ENCODE peak calls at places on chromosomes 6 and 20, in nine cellular contexts. T is fibroblast of lung, Z is brain microvascular endothelial cell, B is fibroblast of mammary gland, V is right atrium auricular region, X is GM12878, I is fibroblast of pulmonary artery, W is K562, C is cardiac muscle cell. A is an unnamed sample.

GRCh38 chr20:48198951-48199431 is 413.7 kb upstream of the SULF2 start:
- DNase-seq in T (peak), Z (no peak), B (peak), V (no peak), X (no peak), I (peak), W (no peak), C (peak), A (no peak)

GRCh38 chr6:45801471-45802289 is 214.0 kb downstream of the CLIC5 start:
- DNase-seq in T (peak), Z (no peak), B (peak), V (no peak), X (no peak), I (no peak), W (no peak), C (no peak), A (no peak)

GRCh38 chr20:49039854-49040253 is 6.3 kb upstream of the CSE1L start:
- DNase-seq in T (no peak), Z (no peak), B (no peak), V (peak), X (no peak), I (no peak), W (no peak), C (no peak), A (no peak)

GRCh38 chr20:47311211-47311610 is 45.3 kb downstream of the ZMYND8 start:
- DNase-seq in T (no peak), Z (no peak), B (no peak), V (no peak), X (no peak), I (no peak), W (no peak), C (no peak), A (no peak)

GRCh38 chr20:986733-987355 is 15.3 kb downstream of the RSPO4 start:
- DNase-seq in T (no peak), Z (no peak), B (no peak), V (no peak), X (no peak), I (no peak), W (no peak), C (no peak), A (no peak)

GRCh38 chr6:4909063-4909645 is 94.7 kb downstream of the RPP40 start:
- DNase-seq in T (no peak), Z (no peak), B (no peak), V (no peak), X (no peak), I (no peak), W (no peak), C (no peak), A (no peak)

GRCh38 chr6:29014729-29015608 is 9.9 kb upstream of the ZNF311 start:
- DNase-seq in T (peak), Z (no peak), B (peak), V (no peak), X (no peak), I (peak), W (no peak), C (peak), A (no peak)

GRCh38 chr20:36506253-36506652 is 35.1 kb upstream of the MYL9 start:
- DNase-seq in T (no peak), Z (no peak), B (no peak), V (no peak), X (no peak), I (peak), W (peak), C (no peak), A (no peak)

GRCh38 chr6:155646443-155646842 is 190.8 kb upstream of the NOX3 start:
- DNase-seq in T (peak), Z (no peak), B (no peak), V (no peak), X (no peak), I (peak), W (peak), C (peak), A (no peak)

GRCh38 chr6:155313602-155314091 is 637 bp downstream of the TFB1M start:
- DNase-seq in T (peak), Z (no peak), B (peak), V (no peak), X (no peak), I (peak), W (peak), C (no peak), A (peak)

GRCh38 chr20:6079011-6079410 is 25.2 kb upstream of the LRRN4 start:
- DNase-seq in T (no peak), Z (no peak), B (no peak), V (no peak), X (no peak), I (no peak), W (no peak), C (no peak), A (no peak)

GRCh38 chr6:66496659-66497058 is 789.6 kb upstream of the EYS start:
- DNase-seq in T (no peak), Z (no peak), B (peak), V (no peak), X (no peak), I (peak), W (no peak), C (peak), A (peak)

GRCh38 chr20:21901470-21902275 is 196.2 kb downstream of the PAX1 start:
- DNase-seq in T (no peak), Z (no peak), B (peak), V (peak), X (no peak), I (no peak), W (no peak), C (no peak), A (no peak)

GRCh38 chr6:88870728-88871330 is 92.6 kb downstream of the RNGTT start:
- DNase-seq in T (peak), Z (peak), B (peak), V (no peak), X (peak), I (peak), W (peak), C (peak), A (peak)

GRCh38 chr20:8127553-8128255 is 4.4 kb upstream of the PLCB1 start:
- DNase-seq in T (peak), Z (peak), B (no peak), V (no peak), X (peak), I (no peak), W (no peak), C (no peak), A (no peak)

GRCh38 chr20:44958276-44958675 is 1.9 kb downstream of the TOMM34 start:
- DNase-seq in T (no peak), Z (no peak), B (no peak), V (no peak), X (no peak), I (no peak), W (no peak), C (no peak), A (no peak)
- H3K4me3 ChIP-seq in T (peak), Z (no peak), B (peak), V (no peak), X (peak), I (no peak), W (peak), C (no peak), A (no peak)

GRCh38 chr20:17295991-17296390 is 69.2 kb downstream of the PCSK2 start:
- DNase-seq in T (no peak), Z (no peak), B (no peak), V (no peak), X (no peak), I (no peak), W (no peak), C (no peak), A (no peak)
- TF ChIP-seq CTCF in T (no peak), Z (no peak), B (no peak), V (no peak), X (no peak), I (no peak), W (no peak), C (no peak), A (no peak)

GRCh38 chr6:8219352-8219943 is 117.1 kb upstream of the EEF1E1 start:
- DNase-seq in T (peak), Z (peak), B (peak), V (no peak), X (no peak), I (peak), W (peak), C (peak), A (peak)
- H3K4me3 ChIP-seq in T (no peak), Z (no peak), B (no peak), V (no peak), X (no peak), I (no peak), W (no peak), C (no peak), A (no peak)

DNA sequence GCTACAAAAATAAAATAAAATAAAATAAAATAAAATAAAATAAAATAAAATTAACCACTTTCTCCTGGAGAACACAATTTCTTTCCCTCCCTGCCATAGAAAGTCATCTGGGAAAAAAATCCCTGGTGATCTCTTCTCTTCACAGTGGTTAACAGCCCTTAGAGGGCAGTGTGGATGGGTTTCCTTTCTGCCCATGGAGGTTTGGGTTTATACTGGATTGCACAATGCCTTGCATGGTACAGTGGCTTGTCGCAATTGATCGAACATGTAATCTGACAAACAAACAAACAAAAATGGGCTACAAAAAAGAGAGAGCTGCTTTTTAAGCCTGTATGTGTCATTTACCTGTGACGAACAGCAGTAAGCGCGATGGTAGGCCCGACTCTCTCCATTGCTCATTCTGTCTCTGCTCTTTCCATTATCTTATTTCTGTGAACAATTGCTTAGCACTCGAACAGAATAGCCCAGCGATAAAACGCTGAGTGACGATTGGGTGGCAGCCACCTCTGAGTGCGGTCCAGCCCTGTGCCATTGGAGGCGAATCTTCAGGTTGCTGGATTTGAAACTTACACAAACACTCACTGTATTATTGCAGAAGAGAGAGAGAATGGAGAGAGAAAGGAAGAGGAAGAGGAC is 166.1 kb downstream of the CD83 start:
- DNase-seq in T (no peak), Z (no peak), B (peak), V (no peak), X (no peak), I (peak), W (no peak), C (no peak), A (no peak)
- TF ChIP-seq CTCF in T (peak), Z (peak), B (peak), V (peak), X (no peak), I (no peak), W (no peak), C (peak), A (no peak)

DNA sequence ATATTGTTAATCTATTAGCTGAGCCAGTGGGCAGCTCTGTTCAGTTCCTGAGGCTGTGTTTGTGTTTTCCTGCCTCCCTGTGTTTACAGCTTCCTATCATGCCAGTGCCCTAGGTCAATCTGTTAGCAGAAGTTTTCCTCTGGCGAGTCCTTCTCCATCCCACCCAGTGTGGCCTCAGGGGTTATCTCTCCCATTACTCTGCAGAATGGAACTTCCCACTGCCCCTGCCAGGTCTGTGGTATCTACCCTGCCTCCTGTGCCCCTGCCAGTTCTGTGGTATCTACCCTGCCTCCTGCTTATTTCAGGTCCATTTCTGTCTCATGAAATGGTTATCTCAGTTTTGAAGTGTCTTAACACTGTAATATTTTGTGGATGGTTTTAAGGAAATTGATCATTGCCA is 63.1 kb downstream of the SLX4IP start:
- DNase-seq in T (no peak), Z (no peak), B (no peak), V (no peak), X (no peak), I (no peak), W (no peak), C (no peak), A (no peak)
- H3K4me3 ChIP-seq in T (no peak), Z (no peak), B (no peak), V (no peak), X (no peak), I (no peak), W (no peak), C (no peak), A (no peak)

DNA sequence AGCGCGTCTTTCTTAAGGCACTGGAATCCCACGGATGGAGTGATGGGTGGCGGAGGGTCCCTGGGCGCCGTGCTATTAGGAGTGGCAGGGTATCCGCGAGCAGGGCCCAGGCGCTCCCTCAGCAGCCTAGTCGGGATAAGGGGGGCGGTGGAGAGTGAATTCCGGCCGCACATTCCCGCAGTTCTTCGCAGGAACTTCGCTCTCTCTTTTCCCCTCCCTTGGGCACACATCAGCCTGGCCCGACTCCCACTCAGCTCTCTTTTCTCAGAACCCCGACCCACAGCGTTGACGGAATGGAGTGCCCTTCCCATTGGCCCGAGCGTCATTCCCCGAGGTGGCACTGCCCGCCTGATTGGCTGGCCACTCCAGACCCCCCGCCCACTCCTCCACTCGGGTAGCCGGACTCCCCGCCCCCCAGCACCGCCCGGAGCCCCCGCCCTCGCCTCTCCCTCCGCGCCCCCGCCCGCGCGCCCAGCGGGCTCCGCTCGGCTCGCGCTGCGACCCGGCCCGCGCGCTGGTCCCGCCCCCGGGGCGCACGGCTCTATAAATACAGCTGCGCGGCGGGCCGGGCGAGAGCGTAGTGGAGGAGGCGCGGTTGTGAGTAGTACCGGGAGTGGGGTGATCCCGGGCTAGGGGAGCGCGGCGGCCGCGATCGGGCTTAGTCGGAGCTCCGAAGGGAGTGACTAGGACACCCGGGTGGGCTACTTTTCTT is at the start of gene ID4:
- DNase-seq in T (peak), Z (peak), B (peak), V (peak), X (no peak), I (peak), W (no peak), C (peak), A (peak)
- TF ChIP-seq CTCF in T (no peak), Z (no peak), B (no peak), V (no peak), X (no peak), I (no peak), W (no peak), C (no peak), A (no peak)